ENCODE peak calls at places on chromosome 9, in seven cellular contexts. Q is SK-N-SH, H is H1, K is K562, I is GM12878, E is HepG2, Y is NT2/D1. W is an unnamed sample.
A peak's percentile ranks its signal among the peaks of the same experiment; 100 is the strongest.

GRCh38 chr9:19154135-19154612 is 26.9 kb upstream of the PLIN2 start:
- DNase-seq in Q (no peak), H (no peak), K (peak; percentile 95), I (no peak), E (peak; percentile 92), Y (no peak), W (no peak)

GRCh38 chr9:127729522-127730256 is 5.4 kb downstream of the TOR2A start:
- DNase-seq in Q (no peak), H (no peak), K (no peak), I (no peak), E (peak; percentile 29), Y (no peak), W (no peak)

GRCh38 chr9:78325343-78325742 is 28.4 kb downstream of the PSAT1 start:
- DNase-seq in Q (peak; percentile 76), H (no peak), K (peak; percentile 82), I (no peak), E (no peak), Y (no peak), W (no peak)

GRCh38 chr9:13804532-13804931 is 509.4 kb downstream of the NFIB start:
- DNase-seq in Q (no peak), H (no peak), K (no peak), I (no peak), E (no peak), Y (no peak), W (no peak)

GRCh38 chr9:13378171-13378570 is 98.7 kb upstream of the MPDZ start:
- DNase-seq in Q (no peak), H (no peak), K (no peak), I (no peak), E (no peak), Y (no peak), W (no peak)

GRCh38 chr9:125985142-125985997 is 238.2 kb downstream of the PBX3 start:
- DNase-seq in Q (no peak), H (peak; percentile 8), K (no peak), I (no peak), E (no peak), Y (no peak), W (no peak)

GRCh38 chr9:133687856-133688761 is 50.0 kb downstream of the SARDH start:
- DNase-seq in Q (no peak), H (no peak), K (no peak), I (no peak), E (no peak), Y (no peak), W (no peak)

GRCh38 chr9:38089387-38090165 is 20.5 kb upstream of the SHB start:
- DNase-seq in Q (no peak), H (no peak), K (no peak), I (no peak), E (no peak), Y (no peak), W (no peak)

GRCh38 chr9:136127313-136127712 is 8.6 kb upstream of the TMEM250 start:
- DNase-seq in Q (no peak), H (no peak), K (no peak), I (no peak), E (no peak), Y (no peak), W (no peak)

GRCh38 chr9:78406933-78407332 is 110.0 kb downstream of the PSAT1 start:
- DNase-seq in Q (no peak), H (no peak), K (no peak), I (no peak), E (peak; percentile 91), Y (no peak), W (no peak)

GRCh38 chr9:132231019-132231701 is 69.3 kb downstream of the NTNG2 start:
- DNase-seq in Q (peak; percentile 53), H (no peak), K (no peak), I (no peak), E (no peak), Y (no peak), W (no peak)

GRCh38 chr9:127123239-127123935 is 952 bp upstream of the ANGPTL2 start:
- DNase-seq in Q (no peak), H (no peak), K (no peak), I (no peak), E (no peak), Y (no peak), W (no peak)

GRCh38 chr9:76107487-76107886 is 217.0 kb downstream of the PCSK5 start:
- DNase-seq in Q (no peak), H (no peak), K (no peak), I (no peak), E (no peak), Y (no peak), W (no peak)

GRCh38 chr9:127803507-127804352 is 1.0 kb downstream of the FPGS start:
- DNase-seq in Q (peak; percentile 64), H (no peak), K (no peak), I (no peak), E (no peak), Y (no peak), W (no peak)

GRCh38 chr9:127222388-127223095 is 42.0 kb upstream of the GARNL3 start:
- DNase-seq in Q (no peak), H (no peak), K (no peak), I (no peak), E (no peak), Y (no peak), W (no peak)

GRCh38 chr9:132160802-132161742 is 786 bp upstream of the NTNG2 start:
- DNase-seq in Q (peak; percentile 84), H (no peak), K (no peak), I (no peak), E (no peak), Y (no peak), W (no peak)

GRCh38 chr9:126682928-126683697 is 69.4 kb downstream of the LMX1B start:
- DNase-seq in Q (peak; percentile 68), H (no peak), K (no peak), I (no peak), E (no peak), Y (no peak), W (no peak)

GRCh38 chr9:551986-552930 is 289.2 kb upstream of the DMRT1 start:
- DNase-seq in Q (no peak), H (no peak), K (no peak), I (no peak), E (no peak), Y (no peak), W (no peak)

GRCh38 chr9:138046641-138047301 is 169.2 kb downstream of the CACNA1B start:
- DNase-seq in Q (peak; percentile 13), H (peak; percentile 39), K (no peak), I (no peak), E (no peak), Y (no peak), W (no peak)

GRCh38 chr9:120927125-120928014 is 774 bp upstream of the TRAF1 start:
- DNase-seq in Q (no peak), H (no peak), K (no peak), I (no peak), E (no peak), Y (no peak), W (no peak)

GRCh38 chr9:69443178-69443577 is 118.2 kb downstream of the ENTREP1 start:
- DNase-seq in Q (no peak), H (no peak), K (no peak), I (no peak), E (no peak), Y (no peak), W (no peak)

GRCh38 chr9:136107953-136108647 is 10.6 kb downstream of the TMEM250 start:
- DNase-seq in Q (no peak), H (no peak), K (peak; percentile 72), I (no peak), E (no peak), Y (no peak), W (no peak)

DNA sequence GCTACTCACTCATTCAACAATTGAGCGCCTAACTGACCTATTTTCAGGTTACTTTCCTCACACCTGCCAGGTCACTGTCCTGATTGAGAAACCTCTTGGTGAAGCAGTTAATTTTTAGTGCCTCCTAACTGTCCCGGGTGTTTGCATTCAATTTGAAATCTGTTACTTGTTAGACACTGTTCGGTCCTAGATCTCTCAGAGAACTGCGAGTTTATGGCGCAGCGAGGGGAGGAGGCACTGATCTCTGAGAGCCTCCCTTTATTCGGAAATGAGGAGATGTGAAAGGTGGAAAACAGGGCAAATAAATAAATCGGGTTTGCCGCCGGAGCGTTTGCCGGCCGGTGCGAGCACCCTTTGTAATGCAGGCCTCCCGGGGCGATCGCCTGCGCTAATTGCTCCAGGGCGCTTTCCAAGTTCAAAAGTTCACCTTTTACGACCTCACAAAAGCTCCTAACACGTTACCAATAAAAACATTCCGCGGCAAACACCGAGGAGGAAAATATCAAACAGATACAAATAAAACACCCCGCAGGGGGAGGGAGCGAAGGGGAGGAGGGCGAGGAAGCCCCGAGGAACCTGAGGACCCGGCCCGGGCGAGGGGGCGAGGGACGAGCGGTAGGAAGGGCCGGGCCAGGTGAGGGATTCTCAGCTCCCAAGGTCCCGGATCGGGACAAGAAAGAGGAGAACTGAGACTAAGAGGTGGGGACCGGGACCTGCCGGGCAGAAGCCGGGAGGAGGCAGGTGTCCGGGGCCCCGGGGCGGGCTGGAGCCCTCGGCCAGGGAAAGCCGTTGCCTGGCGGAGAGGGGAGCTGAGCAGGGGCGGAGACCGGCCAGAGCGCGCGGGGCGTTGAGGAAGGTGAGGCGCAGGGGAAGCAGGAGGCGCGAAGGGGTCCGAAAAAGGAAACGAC is 1.4 kb downstream of the NR6A1 start:
- DNase-seq in Q (peak; percentile 63), H (peak; percentile 82), K (peak; percentile 66), I (no peak), E (peak; percentile 51), Y (no peak), W (peak; percentile 85)
- TF ChIP-seq YY1 in Q (no peak), H (no peak), K (no peak), I (no peak), E (no peak), Y (no peak), W (no peak)

GRCh38 chr9:91496351-91496750 is 72.7 kb upstream of the NFIL3 start:
- DNase-seq in Q (no peak), H (no peak), K (no peak), I (no peak), E (no peak), Y (no peak), W (no peak)
- TF ChIP-seq YY1 in Q (no peak), H (no peak), K (no peak), I (no peak), E (no peak), Y (no peak), W (no peak)

DNA sequence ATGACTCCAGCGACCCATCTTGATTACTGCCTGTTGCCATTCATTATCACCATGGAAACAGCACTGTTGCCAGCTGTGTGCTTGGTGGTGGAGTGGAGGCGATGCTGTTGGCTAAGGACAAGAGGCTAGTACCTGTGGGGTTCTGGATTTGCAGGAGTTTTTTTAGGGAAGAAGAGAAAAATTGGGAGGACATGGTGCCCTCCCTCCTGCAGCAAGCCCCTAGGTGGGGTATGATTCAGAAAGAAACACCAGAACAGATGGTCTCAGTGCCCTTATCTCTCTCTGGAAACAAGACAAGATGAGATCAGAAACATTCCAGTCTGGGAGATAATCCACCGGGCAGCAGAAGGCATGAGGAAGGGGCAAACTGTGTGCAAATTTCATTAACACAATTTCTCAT is 87.8 kb upstream of the TLR4 start:
- DNase-seq in Q (peak; percentile 61), H (no peak), K (no peak), I (no peak), E (no peak), Y (no peak), W (no peak)
- TF ChIP-seq YY1 in Q (no peak), H (no peak), K (no peak), I (no peak), E (no peak), Y (no peak), W (no peak)

GRCh38 chr9:73613092-73613701 is 461.5 kb downstream of the ANXA1 start:
- DNase-seq in Q (no peak), H (no peak), K (peak; percentile 12), I (no peak), E (no peak), Y (no peak), W (no peak)

GRCh38 chr9:73611072-73611471 is 459.4 kb downstream of the ANXA1 start:
- DNase-seq in Q (no peak), H (no peak), K (no peak), I (no peak), E (no peak), Y (no peak), W (no peak)

GRCh38 chr9:73615557-73615956 is 463.9 kb downstream of the ANXA1 start:
- DNase-seq in Q (no peak), H (no peak), K (no peak), I (no peak), E (no peak), Y (peak; percentile 56), W (no peak)
- TF ChIP-seq YY1 in Q (no peak), H (no peak), K (no peak), I (no peak), E (no peak), Y (no peak), W (no peak)